ENCODE peak calls at places on chromosomes 5 and 9, in ten cellular contexts. One of them, this sample, is unnamed. For H3K36me3 and H3K4me1, the result is how much of the 10 kb centered on the place peaks cover.

GRCh38 chr9:136673088-136673969 is 10.6 kb downstream of the EGFL7 start:
- DNase-seq in sigmoid colon: no peak
- DNase-seq in neural progenitor cell: no peak
- DNase-seq in CD8-positive, alpha-beta T cell: no peak
- DNase-seq in uterus: no peak
- DNase-seq in cardiac muscle cell: no peak
- DNase-seq in endodermal cell: no peak
- DNase-seq in pancreas: no peak
- DNase-seq in HCT116: no peak
- DNase-seq in fibroblast of lung: no peak
- DNase-seq in this sample: no peak

GRCh38 chr9:14238518-14238917 is 75.4 kb downstream of the NFIB start:
- DNase-seq in sigmoid colon: no peak
- DNase-seq in neural progenitor cell: peak
- DNase-seq in CD8-positive, alpha-beta T cell: no peak
- DNase-seq in uterus: no peak
- DNase-seq in cardiac muscle cell: peak
- DNase-seq in endodermal cell: no peak
- DNase-seq in pancreas: no peak
- DNase-seq in HCT116: no peak
- DNase-seq in fibroblast of lung: peak
- DNase-seq in this sample: no peak

GRCh38 chr9:77864096-77864889 is 167.3 kb downstream of the GNAQ start:
- DNase-seq in sigmoid colon: no peak
- DNase-seq in neural progenitor cell: no peak
- DNase-seq in CD8-positive, alpha-beta T cell: no peak
- DNase-seq in uterus: peak
- DNase-seq in cardiac muscle cell: peak
- DNase-seq in endodermal cell: no peak
- DNase-seq in pancreas: no peak
- DNase-seq in HCT116: no peak
- DNase-seq in fibroblast of lung: no peak
- DNase-seq in this sample: no peak

GRCh38 chr5:170467000-170467707 is 36.7 kb upstream of the KCNIP1 start:
- DNase-seq in sigmoid colon: no peak
- DNase-seq in neural progenitor cell: no peak
- DNase-seq in CD8-positive, alpha-beta T cell: no peak
- DNase-seq in uterus: no peak
- DNase-seq in cardiac muscle cell: peak
- DNase-seq in endodermal cell: no peak
- DNase-seq in pancreas: no peak
- DNase-seq in HCT116: no peak
- DNase-seq in fibroblast of lung: peak
- DNase-seq in this sample: no peak

GRCh38 chr9:107489144-107489673 is 360 bp downstream of the KLF4 start:
- DNase-seq in sigmoid colon: no peak
- DNase-seq in neural progenitor cell: no peak
- DNase-seq in CD8-positive, alpha-beta T cell: no peak
- DNase-seq in uterus: no peak
- DNase-seq in cardiac muscle cell: no peak
- DNase-seq in endodermal cell: no peak
- DNase-seq in pancreas: no peak
- DNase-seq in HCT116: no peak
- DNase-seq in fibroblast of lung: peak
- DNase-seq in this sample: no peak

GRCh38 chr5:140043508-140043872 is 391 bp upstream of the NRG2 start:
- DNase-seq in sigmoid colon: no peak
- DNase-seq in neural progenitor cell: peak
- DNase-seq in CD8-positive, alpha-beta T cell: no peak
- DNase-seq in uterus: no peak
- DNase-seq in cardiac muscle cell: no peak
- DNase-seq in endodermal cell: peak
- DNase-seq in pancreas: no peak
- DNase-seq in HCT116: no peak
- DNase-seq in fibroblast of lung: no peak
- DNase-seq in this sample: no peak

GRCh38 chr5:179759961-179760541 is 27.4 kb downstream of the MAML1 start:
- DNase-seq in sigmoid colon: no peak
- DNase-seq in neural progenitor cell: no peak
- DNase-seq in CD8-positive, alpha-beta T cell: no peak
- DNase-seq in uterus: no peak
- DNase-seq in cardiac muscle cell: no peak
- DNase-seq in endodermal cell: no peak
- DNase-seq in pancreas: no peak
- DNase-seq in HCT116: no peak
- DNase-seq in fibroblast of lung: no peak
- DNase-seq in this sample: no peak

GRCh38 chr5:37786855-37787254 is 53.0 kb downstream of the GDNF start:
- DNase-seq in sigmoid colon: no peak
- DNase-seq in neural progenitor cell: no peak
- DNase-seq in CD8-positive, alpha-beta T cell: no peak
- DNase-seq in uterus: no peak
- DNase-seq in cardiac muscle cell: peak
- DNase-seq in endodermal cell: no peak
- DNase-seq in pancreas: no peak
- DNase-seq in HCT116: no peak
- DNase-seq in fibroblast of lung: peak
- DNase-seq in this sample: no peak

GRCh38 chr9:84600739-84601138 is 68.8 kb upstream of the NTRK2 start:
- DNase-seq in sigmoid colon: no peak
- DNase-seq in neural progenitor cell: no peak
- DNase-seq in CD8-positive, alpha-beta T cell: no peak
- DNase-seq in uterus: no peak
- DNase-seq in cardiac muscle cell: no peak
- DNase-seq in endodermal cell: no peak
- DNase-seq in pancreas: no peak
- DNase-seq in HCT116: no peak
- DNase-seq in fibroblast of lung: no peak
- DNase-seq in this sample: no peak

GRCh38 chr5:143051244-143052058 is 281.3 kb downstream of the ARHGAP26 start:
- DNase-seq in sigmoid colon: no peak
- DNase-seq in neural progenitor cell: no peak
- DNase-seq in CD8-positive, alpha-beta T cell: no peak
- DNase-seq in uterus: peak
- DNase-seq in cardiac muscle cell: peak
- DNase-seq in endodermal cell: no peak
- DNase-seq in pancreas: no peak
- DNase-seq in HCT116: no peak
- DNase-seq in fibroblast of lung: peak
- DNase-seq in this sample: no peak

GRCh38 chr5:95565280-95565920 is 10.5 kb downstream of the ARSK start:
- DNase-seq in sigmoid colon: no peak
- DNase-seq in neural progenitor cell: no peak
- DNase-seq in CD8-positive, alpha-beta T cell: no peak
- DNase-seq in uterus: no peak
- DNase-seq in cardiac muscle cell: peak
- DNase-seq in endodermal cell: no peak
- DNase-seq in pancreas: no peak
- DNase-seq in HCT116: no peak
- DNase-seq in fibroblast of lung: no peak
- DNase-seq in this sample: no peak

GRCh38 chr5:14445581-14446290 is 135.9 kb upstream of the OTULINL start:
- DNase-seq in sigmoid colon: peak
- DNase-seq in neural progenitor cell: peak
- DNase-seq in CD8-positive, alpha-beta T cell: no peak
- DNase-seq in uterus: peak
- DNase-seq in cardiac muscle cell: peak
- DNase-seq in endodermal cell: peak
- DNase-seq in pancreas: no peak
- DNase-seq in HCT116: no peak
- DNase-seq in fibroblast of lung: no peak
- DNase-seq in this sample: no peak

DNA sequence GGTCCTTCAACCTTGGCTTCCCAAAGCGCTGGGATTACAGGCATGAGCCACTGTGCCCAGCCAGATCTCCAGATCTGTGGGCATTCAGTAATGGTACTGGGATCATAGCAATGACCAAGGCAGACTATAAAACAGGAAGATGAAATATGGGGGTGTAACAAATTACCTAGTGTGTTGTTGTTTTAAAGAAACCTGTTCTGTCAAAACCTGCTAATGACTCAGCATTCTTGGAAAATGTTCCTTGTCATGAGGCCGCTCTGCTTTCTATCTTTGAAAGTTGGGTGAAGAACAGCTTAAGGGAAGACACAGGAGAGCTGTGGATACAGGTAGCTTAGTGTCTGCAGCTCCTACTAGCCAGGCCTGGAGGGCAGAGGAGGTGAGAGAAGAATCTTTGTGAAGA is 19.4 kb downstream of the TARS1 start:
- DNase-seq in sigmoid colon: no peak
- DNase-seq in neural progenitor cell: no peak
- DNase-seq in CD8-positive, alpha-beta T cell: no peak
- DNase-seq in uterus: no peak
- DNase-seq in cardiac muscle cell: no peak
- DNase-seq in endodermal cell: no peak
- DNase-seq in pancreas: no peak
- DNase-seq in HCT116: no peak
- DNase-seq in fibroblast of lung: no peak
- DNase-seq in this sample: no peak
- H3K36me3 ChIP-seq in sigmoid colon: half or more
- H3K36me3 ChIP-seq in neural progenitor cell: under half
- H3K36me3 ChIP-seq in CD8-positive, alpha-beta T cell: half or more
- H3K36me3 ChIP-seq in uterus: under half
- H3K36me3 ChIP-seq in cardiac muscle cell: half or more
- H3K36me3 ChIP-seq in endodermal cell: half or more
- H3K36me3 ChIP-seq in pancreas: under half
- H3K36me3 ChIP-seq in HCT116: half or more
- H3K36me3 ChIP-seq in fibroblast of lung: under half
- H3K36me3 ChIP-seq in this sample: half or more

DNA sequence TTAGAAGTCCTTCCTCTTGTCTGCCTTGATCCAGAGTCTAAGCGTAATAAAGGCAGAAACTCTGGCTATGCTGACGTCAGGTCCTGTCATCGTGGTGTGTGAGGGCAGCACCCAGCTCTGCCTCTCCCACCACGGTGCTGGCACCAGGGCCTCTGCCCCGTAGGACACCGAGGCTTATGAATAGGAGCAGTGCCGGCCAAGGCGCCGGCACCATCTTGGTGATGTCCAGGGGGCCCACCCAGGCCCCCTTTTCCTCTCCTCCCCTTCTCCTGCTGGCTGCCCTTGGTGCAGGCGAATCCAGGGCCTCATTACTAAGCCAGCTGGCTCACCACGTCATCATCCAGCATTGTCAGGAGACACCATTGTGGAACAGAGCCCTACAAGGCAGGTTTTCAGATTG is 252.3 kb downstream of the FANCC start:
- DNase-seq in sigmoid colon: peak
- DNase-seq in neural progenitor cell: no peak
- DNase-seq in CD8-positive, alpha-beta T cell: no peak
- DNase-seq in uterus: no peak
- DNase-seq in cardiac muscle cell: no peak
- DNase-seq in endodermal cell: no peak
- DNase-seq in pancreas: peak
- DNase-seq in HCT116: no peak
- DNase-seq in fibroblast of lung: no peak
- DNase-seq in this sample: no peak
- H3K4me1 ChIP-seq in sigmoid colon: half or more
- H3K4me1 ChIP-seq in neural progenitor cell: under half
- H3K4me1 ChIP-seq in CD8-positive, alpha-beta T cell: under half
- H3K4me1 ChIP-seq in uterus: under half
- H3K4me1 ChIP-seq in cardiac muscle cell: under half
- H3K4me1 ChIP-seq in endodermal cell: under half
- H3K4me1 ChIP-seq in pancreas: under half
- H3K4me1 ChIP-seq in HCT116: under half
- H3K4me1 ChIP-seq in fibroblast of lung: under half
- H3K4me1 ChIP-seq in this sample: half or more

GRCh38 chr9:125049212-125049611 is 94.1 kb downstream of the SCAI start:
- DNase-seq in sigmoid colon: no peak
- DNase-seq in neural progenitor cell: peak
- DNase-seq in CD8-positive, alpha-beta T cell: no peak
- DNase-seq in uterus: no peak
- DNase-seq in cardiac muscle cell: no peak
- DNase-seq in endodermal cell: no peak
- DNase-seq in pancreas: no peak
- DNase-seq in HCT116: no peak
- DNase-seq in fibroblast of lung: no peak
- DNase-seq in this sample: no peak

GRCh38 chr9:125043148-125043547 is 100.2 kb downstream of the SCAI start:
- DNase-seq in sigmoid colon: no peak
- DNase-seq in neural progenitor cell: no peak
- DNase-seq in CD8-positive, alpha-beta T cell: no peak
- DNase-seq in uterus: no peak
- DNase-seq in cardiac muscle cell: no peak
- DNase-seq in endodermal cell: no peak
- DNase-seq in pancreas: no peak
- DNase-seq in HCT116: no peak
- DNase-seq in fibroblast of lung: no peak
- DNase-seq in this sample: no peak

GRCh38 chr9:125039544-125039943 is 98.7 kb upstream of the GOLGA1 start:
- DNase-seq in sigmoid colon: no peak
- DNase-seq in neural progenitor cell: no peak
- DNase-seq in CD8-positive, alpha-beta T cell: no peak
- DNase-seq in uterus: no peak
- DNase-seq in cardiac muscle cell: no peak
- DNase-seq in endodermal cell: no peak
- DNase-seq in pancreas: no peak
- DNase-seq in HCT116: no peak
- DNase-seq in fibroblast of lung: no peak
- DNase-seq in this sample: no peak

DNA sequence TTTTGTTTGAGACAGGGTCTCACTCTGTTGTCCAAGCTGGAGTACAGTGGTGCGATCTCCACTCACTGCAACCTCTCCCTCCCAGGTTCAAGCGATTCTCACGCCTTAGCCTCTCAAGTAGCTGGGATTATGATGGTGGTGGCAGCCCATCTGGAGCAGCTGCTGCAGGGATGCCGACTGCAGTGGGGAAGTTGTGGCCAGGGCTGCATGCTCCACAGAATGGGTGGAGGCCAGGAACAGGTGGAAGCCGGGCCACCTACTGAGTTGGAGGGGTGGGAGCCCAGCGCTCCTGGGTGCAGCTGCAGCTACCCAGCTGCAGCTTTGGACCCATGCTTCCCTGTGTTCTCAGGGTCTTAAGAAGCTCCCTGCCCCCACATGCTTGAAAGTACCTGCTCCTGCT is 99.7 kb downstream of the SCAI start:
- DNase-seq in sigmoid colon: no peak
- DNase-seq in neural progenitor cell: no peak
- DNase-seq in CD8-positive, alpha-beta T cell: no peak
- DNase-seq in uterus: no peak
- DNase-seq in cardiac muscle cell: no peak
- DNase-seq in endodermal cell: no peak
- DNase-seq in pancreas: no peak
- DNase-seq in HCT116: no peak
- DNase-seq in fibroblast of lung: no peak
- DNase-seq in this sample: no peak
- H3K36me3 ChIP-seq in sigmoid colon: under half
- H3K36me3 ChIP-seq in neural progenitor cell: under half
- H3K36me3 ChIP-seq in CD8-positive, alpha-beta T cell: under half
- H3K36me3 ChIP-seq in uterus: under half
- H3K36me3 ChIP-seq in cardiac muscle cell: under half
- H3K36me3 ChIP-seq in endodermal cell: under half
- H3K36me3 ChIP-seq in pancreas: under half
- H3K36me3 ChIP-seq in HCT116: under half
- H3K36me3 ChIP-seq in fibroblast of lung: under half
- H3K36me3 ChIP-seq in this sample: under half

DNA sequence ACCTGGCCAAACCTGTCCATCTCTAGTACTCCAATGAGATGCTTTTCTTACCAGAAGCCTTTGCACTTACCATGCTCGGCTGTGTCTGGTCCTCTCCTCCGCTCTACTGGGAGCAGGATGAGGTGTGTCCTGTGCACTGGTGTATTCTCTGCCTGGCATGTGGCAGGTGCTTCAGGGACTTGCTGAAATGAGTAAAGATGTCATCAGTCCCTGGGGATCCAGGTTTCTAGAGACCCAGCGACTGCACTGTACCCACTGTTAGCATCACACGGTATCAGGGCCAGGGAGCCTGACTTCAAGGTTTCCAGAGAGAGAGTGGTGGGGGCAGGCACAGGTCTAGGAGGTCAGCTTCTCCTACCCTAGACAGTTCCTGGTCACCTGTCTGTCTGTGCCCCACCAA is 10.5 kb downstream of the PTTG1 start:
- DNase-seq in sigmoid colon: no peak
- DNase-seq in neural progenitor cell: no peak
- DNase-seq in CD8-positive, alpha-beta T cell: no peak
- DNase-seq in uterus: no peak
- DNase-seq in cardiac muscle cell: no peak
- DNase-seq in endodermal cell: peak
- DNase-seq in pancreas: no peak
- DNase-seq in HCT116: no peak
- DNase-seq in fibroblast of lung: no peak
- DNase-seq in this sample: no peak
- H3K4me1 ChIP-seq in sigmoid colon: under half
- H3K4me1 ChIP-seq in neural progenitor cell: under half
- H3K4me1 ChIP-seq in CD8-positive, alpha-beta T cell: under half
- H3K4me1 ChIP-seq in uterus: under half
- H3K4me1 ChIP-seq in cardiac muscle cell: under half
- H3K4me1 ChIP-seq in endodermal cell: under half
- H3K4me1 ChIP-seq in pancreas: under half
- H3K4me1 ChIP-seq in HCT116: under half
- H3K4me1 ChIP-seq in fibroblast of lung: under half
- H3K4me1 ChIP-seq in this sample: under half

This sample was measured in ascending aorta.